ENCODE peak calls at places on chromosomes 4 and X, in nine cellular contexts. One of them, this sample, is unnamed.

GRCh38 chr4:156388826-156389225 is 435.2 kb upstream of the CTSO start:
- DNase-seq in heart left ventricle: no peak
- DNase-seq in GM12865: no peak
- DNase-seq in heart right ventricle: no peak
- DNase-seq in BE2C: no peak
- DNase-seq in GM23248: peak; percentile 60
- DNase-seq in T-helper 17 cell: no peak
- DNase-seq in stromal cell of bone marrow: peak; percentile 28
- DNase-seq in fibroblast of pulmonary artery: peak; percentile 38
- DNase-seq in this sample: no peak

GRCh38 chr4:141497627-141498026 is 138.8 kb upstream of the IL15 start:
- DNase-seq in heart left ventricle: no peak
- DNase-seq in GM12865: peak; percentile 79
- DNase-seq in heart right ventricle: no peak
- DNase-seq in BE2C: no peak
- DNase-seq in GM23248: no peak
- DNase-seq in T-helper 17 cell: no peak
- DNase-seq in stromal cell of bone marrow: no peak
- DNase-seq in fibroblast of pulmonary artery: no peak
- DNase-seq in this sample: no peak

GRCh38 chr4:48025005-48025404 is 8.4 kb downstream of the NIPAL1 start:
- DNase-seq in heart left ventricle: no peak
- DNase-seq in GM12865: no peak
- DNase-seq in heart right ventricle: no peak
- DNase-seq in BE2C: no peak
- DNase-seq in GM23248: peak; percentile 49
- DNase-seq in T-helper 17 cell: no peak
- DNase-seq in stromal cell of bone marrow: no peak
- DNase-seq in fibroblast of pulmonary artery: peak; percentile 58
- DNase-seq in this sample: no peak

GRCh38 chrX:96685205-96686099 is 810 bp downstream of the DIAPH2 start:
- DNase-seq in heart left ventricle: peak; percentile 24
- DNase-seq in GM12865: peak; percentile 58
- DNase-seq in heart right ventricle: peak; percentile 13
- DNase-seq in BE2C: no peak
- DNase-seq in GM23248: peak; percentile 72
- DNase-seq in T-helper 17 cell: peak; percentile 8
- DNase-seq in stromal cell of bone marrow: no peak
- DNase-seq in fibroblast of pulmonary artery: peak; percentile 65
- DNase-seq in this sample: peak; percentile 15

GRCh38 chr4:47852121-47852520 is 14.3 kb upstream of the CORIN start:
- DNase-seq in heart left ventricle: no peak
- DNase-seq in GM12865: no peak
- DNase-seq in heart right ventricle: no peak
- DNase-seq in BE2C: no peak
- DNase-seq in GM23248: peak; percentile 87
- DNase-seq in T-helper 17 cell: no peak
- DNase-seq in stromal cell of bone marrow: peak; percentile 21
- DNase-seq in fibroblast of pulmonary artery: peak; percentile 88
- DNase-seq in this sample: no peak

GRCh38 chr4:27318740-27319139 is 458.1 kb downstream of the STIM2 start:
- DNase-seq in heart left ventricle: peak; percentile 19
- DNase-seq in GM12865: peak; percentile 26
- DNase-seq in heart right ventricle: peak; percentile 6
- DNase-seq in BE2C: no peak
- DNase-seq in GM23248: peak; percentile 52
- DNase-seq in T-helper 17 cell: no peak
- DNase-seq in stromal cell of bone marrow: peak; percentile 19
- DNase-seq in fibroblast of pulmonary artery: peak; percentile 35
- DNase-seq in this sample: peak; percentile 11

GRCh38 chr4:106898621-106899230 is 137.4 kb downstream of the DKK2 start:
- DNase-seq in heart left ventricle: no peak
- DNase-seq in GM12865: peak; percentile 59
- DNase-seq in heart right ventricle: no peak
- DNase-seq in BE2C: peak; percentile 61
- DNase-seq in GM23248: peak; percentile 84
- DNase-seq in T-helper 17 cell: no peak
- DNase-seq in stromal cell of bone marrow: peak; percentile 31
- DNase-seq in fibroblast of pulmonary artery: peak; percentile 76
- DNase-seq in this sample: no peak

GRCh38 chrX:154472685-154473632 is 6.1 kb downstream of the LAGE3 start:
- DNase-seq in heart left ventricle: no peak
- DNase-seq in GM12865: no peak
- DNase-seq in heart right ventricle: no peak
- DNase-seq in BE2C: no peak
- DNase-seq in GM23248: no peak
- DNase-seq in T-helper 17 cell: no peak
- DNase-seq in stromal cell of bone marrow: no peak
- DNase-seq in fibroblast of pulmonary artery: no peak
- DNase-seq in this sample: no peak

GRCh38 chrX:134727363-134727762 is 69.1 kb upstream of the PLAC1 start:
- DNase-seq in heart left ventricle: no peak
- DNase-seq in GM12865: no peak
- DNase-seq in heart right ventricle: no peak
- DNase-seq in BE2C: no peak
- DNase-seq in GM23248: no peak
- DNase-seq in T-helper 17 cell: no peak
- DNase-seq in stromal cell of bone marrow: no peak
- DNase-seq in fibroblast of pulmonary artery: no peak
- DNase-seq in this sample: no peak